ENCODE peak calls at places on chromosomes 4 and X, in nine cellular contexts. I, G, A, D, Z, M, Q, C and H are unnamed samples.

GRCh38 chrX:141989802-141990201 is 86.1 kb downstream of the MAGEC1 start:
- DNase-seq in D (peak; percentile 86), Q (no peak), M (no peak), G (no peak), Z (no peak), I (no peak), C (no peak), A (peak; percentile 75), H (no peak)

GRCh38 chr4:25051534-25051933 is 20.8 kb upstream of the LGI2 start:
- DNase-seq in D (no peak), G (no peak), A (no peak), Z (no peak), C (no peak), I (no peak), Q (no peak), M (no peak), H (no peak)

GRCh38 chrX:121641560-121641959 is 594.1 kb downstream of the GLUD2 start:
- DNase-seq in G (no peak), I (no peak), M (no peak), Q (no peak), D (peak; percentile 45), Z (no peak), C (no peak), A (peak; percentile 25), H (peak; percentile 59)

GRCh38 chr4:76614589-76614988 is 179.6 kb downstream of the SHROOM3 start:
- DNase-seq in Z (no peak), I (no peak), Q (no peak), D (no peak), M (no peak), A (no peak), C (no peak), G (no peak), H (peak; percentile 88)

GRCh38 chr4:151992301-151992700 is 231.5 kb upstream of the GATB start:
- DNase-seq in A (no peak), C (no peak), I (no peak), D (no peak), G (no peak), M (no peak), Z (no peak), Q (no peak), H (no peak)

GRCh38 chrX:16772460-16772859 is 13.8 kb upstream of the TXLNG start:
- DNase-seq in M (peak; percentile 33), A (peak; percentile 1), C (no peak), G (no peak), Q (no peak), I (no peak), Z (no peak), D (peak; percentile 39), H (no peak)

GRCh38 chr4:123997116-123997515 is 600.5 kb downstream of the SPRY1 start:
- DNase-seq in Q (no peak), M (peak; percentile 4), I (no peak), G (no peak), A (peak; percentile 6), D (peak; percentile 39), Z (no peak), C (no peak), H (no peak)

GRCh38 chr4:168411318-168412150 is 68.8 kb downstream of the DDX60L start:
- DNase-seq in Q (no peak), A (no peak), C (no peak), G (no peak), M (no peak), I (no peak), Z (no peak), D (no peak), H (no peak)

GRCh38 chrX:43813898-43814297 is 68.4 kb downstream of the MAOB start:
- DNase-seq in I (peak; percentile 51), Q (no peak), D (no peak), Z (no peak), C (no peak), A (peak; percentile 56), G (no peak), M (peak; percentile 10), H (peak; percentile 14)

GRCh38 chr4:110869862-110870577 is 247.1 kb upstream of the PITX2 start:
- DNase-seq in Z (no peak), G (no peak), A (no peak), I (no peak), C (no peak), D (no peak), Q (peak; percentile 29), M (peak; percentile 24), H (peak; percentile 58)

GRCh38 chr4:141133146-141134006 is at the start of gene RNF150:
- DNase-seq in D (no peak), I (peak; percentile 71), A (peak; percentile 79), G (peak; percentile 87), Z (peak; percentile 92), Q (peak; percentile 73), M (no peak), C (peak; percentile 2), H (peak; percentile 92)

GRCh38 chr4:8646296-8647093 is 53.9 kb downstream of the CPZ start:
- DNase-seq in I (no peak), G (no peak), M (no peak), D (peak; percentile 70), A (no peak), Z (no peak), Q (no peak), C (no peak), H (no peak)

GRCh38 chr4:1206299-1207156 is 34.1 kb upstream of the SPON2 start:
- DNase-seq in A (no peak), G (no peak), M (no peak), D (no peak), C (no peak), Q (no peak), Z (no peak), I (no peak), H (no peak)

GRCh38 chr4:2932561-2932950 is 30.6 kb downstream of the NOP14 start:
- DNase-seq in A (no peak), M (no peak), C (no peak), D (no peak), I (no peak), Z (no peak), G (no peak), Q (no peak), H (no peak)

GRCh38 chr4:141180991-141181760 is 39.5 kb upstream of the ZNF330 start:
- DNase-seq in M (no peak), D (no peak), Z (no peak), Q (no peak), C (no peak), A (no peak), I (no peak), G (no peak), H (no peak)

GRCh38 chrX:39439910-39440733 is 638.9 kb downstream of the MID1IP1 start:
- DNase-seq in D (no peak), G (no peak), Z (no peak), M (no peak), Q (peak; percentile 75), A (no peak), C (no peak), I (no peak), H (no peak)

GRCh38 chrX:126819429-126819828 is at the start of gene PRR32:
- DNase-seq in I (no peak), C (no peak), G (no peak), M (no peak), Z (no peak), A (no peak), D (no peak), Q (no peak), H (no peak)

DNA sequence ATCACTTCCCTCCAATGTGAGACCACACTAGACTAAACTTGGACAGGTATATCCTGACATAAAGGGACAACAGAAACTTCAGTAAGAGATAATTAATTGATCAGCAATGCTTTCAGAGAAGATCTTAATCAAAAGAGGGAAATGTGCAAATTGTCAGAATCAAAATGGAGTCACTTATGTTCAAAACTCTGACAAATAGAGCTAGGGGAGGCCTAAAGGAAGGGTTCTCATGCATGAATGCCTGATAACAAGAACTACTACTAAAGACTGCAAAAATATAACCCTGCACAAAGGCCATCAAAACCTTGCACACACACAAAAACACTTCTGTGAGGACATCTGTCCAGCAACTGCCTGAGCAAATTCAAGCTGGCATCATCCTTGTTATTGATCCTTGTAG is 637.5 kb upstream of the INTU start:
- DNase-seq in Q (no peak), I (no peak), D (no peak), C (no peak), M (no peak), G (no peak), A (no peak), Z (no peak), H (no peak)
- H2AFZ ChIP-seq in Q (no peak overlapping the region), I (no peak overlapping the region), D (no peak overlapping the region), C (no peak overlapping the region), M (no peak overlapping the region), G (no peak overlapping the region), A (no peak overlapping the region), Z (no peak overlapping the region), H (no peak overlapping the region)

GRCh38 chr4:120963449-120963848 is 40.9 kb upstream of the PRDM5 start:
- DNase-seq in A (no peak), M (no peak), I (no peak), C (no peak), Q (no peak), Z (no peak), D (no peak), G (no peak), H (no peak)
- H3K9me2 ChIP-seq in A (no peaks in the 10 kb centered on the region), M (no peaks in the 10 kb centered on the region), I (no peaks in the 10 kb centered on the region), C (no peaks in the 10 kb centered on the region), Q (no peaks in the 10 kb centered on the region), Z (no peaks in the 10 kb centered on the region), D (no peaks in the 10 kb centered on the region), G (peaks cover 3% of the 10 kb centered on the region), H (no peaks in the 10 kb centered on the region)

GRCh38 chr4:173482330-173482931 is 47.6 kb downstream of the HAND2 start:
- DNase-seq in D (no peak), Z (no peak), C (no peak), Q (no peak), A (no peak), G (no peak), I (no peak), M (no peak), H (no peak)
- H2AFZ ChIP-seq in D (no peak overlapping the region), Z (no peak overlapping the region), C (no peak overlapping the region), Q (no peak overlapping the region), A (no peak overlapping the region), G (no peak overlapping the region), I (no peak overlapping the region), M (no peak overlapping the region), H (no peak overlapping the region)

GRCh38 chr4:150425161-150425560 is 156.8 kb upstream of the MAB21L2 start:
- DNase-seq in I (no peak), M (no peak), C (no peak), A (no peak), G (peak; percentile 35), Q (no peak), Z (no peak), D (no peak), H (no peak)

GRCh38 chr4:150423074-150423473 is 158.9 kb upstream of the MAB21L2 start:
- DNase-seq in M (no peak), I (no peak), D (no peak), A (no peak), C (no peak), Z (no peak), Q (no peak), G (no peak), H (no peak)

GRCh38 chr4:150419939-150420338 is 162.0 kb upstream of the MAB21L2 start:
- DNase-seq in Q (no peak), I (no peak), M (no peak), D (no peak), G (no peak), Z (no peak), C (no peak), A (no peak), H (no peak)

GRCh38 chr4:150421612-150422011 is 160.3 kb upstream of the MAB21L2 start:
- DNase-seq in Z (no peak), A (no peak), C (no peak), Q (no peak), D (no peak), M (no peak), G (no peak), I (no peak), H (no peak)

GRCh38 chr4:150423503-150423902 is 158.4 kb upstream of the MAB21L2 start:
- DNase-seq in I (no peak), Q (no peak), G (no peak), Z (no peak), A (no peak), C (no peak), D (no peak), M (no peak), H (no peak)
- H3K9me2 ChIP-seq in I (no peaks in the 10 kb centered on the region), Q (no peaks in the 10 kb centered on the region), G (no peaks in the 10 kb centered on the region), Z (no peaks in the 10 kb centered on the region), A (no peaks in the 10 kb centered on the region), C (no peaks in the 10 kb centered on the region), D (no peaks in the 10 kb centered on the region), M (no peaks in the 10 kb centered on the region), H (no peaks in the 10 kb centered on the region)